ENCODE peak calls at places on chromosome 10, in ten cellular contexts. One of them, this sample, is unnamed.
A peak's percentile ranks its signal among the peaks of the same experiment; 100 is the strongest.

GRCh38 chr10:119786117-119786769 is 60.4 kb downstream of the INPP5F start:
- DNase-seq in astrocyte of the spinal cord: peak; percentile 69
- DNase-seq in endothelial cell of umbilical vein: no peak
- DNase-seq in SK-N-SH: no peak
- DNase-seq in NB4: peak; percentile 95
- DNase-seq in fibroblast of the aortic adventitia: peak; percentile 75
- DNase-seq in IMR-90: peak; percentile 78
- DNase-seq in pancreas: no peak
- DNase-seq in vagina: no peak
- DNase-seq in foreskin fibroblast: no peak
- DNase-seq in this sample: peak; percentile 83

GRCh38 chr10:44908071-44908709 is 2.9 kb upstream of the TMEM72 start:
- DNase-seq in astrocyte of the spinal cord: peak; percentile 5
- DNase-seq in endothelial cell of umbilical vein: no peak
- DNase-seq in SK-N-SH: no peak
- DNase-seq in NB4: no peak
- DNase-seq in fibroblast of the aortic adventitia: peak; percentile 32
- DNase-seq in IMR-90: peak; percentile 59
- DNase-seq in pancreas: no peak
- DNase-seq in vagina: no peak
- DNase-seq in foreskin fibroblast: peak; percentile 61
- DNase-seq in this sample: peak; percentile 82

GRCh38 chr10:95792874-95793285 is 36.9 kb downstream of the ENTPD1 start:
- DNase-seq in astrocyte of the spinal cord: peak; percentile 79
- DNase-seq in endothelial cell of umbilical vein: peak; percentile 89
- DNase-seq in SK-N-SH: no peak
- DNase-seq in NB4: peak; percentile 26
- DNase-seq in fibroblast of the aortic adventitia: peak; percentile 88
- DNase-seq in IMR-90: peak; percentile 72
- DNase-seq in pancreas: no peak
- DNase-seq in vagina: no peak
- DNase-seq in foreskin fibroblast: peak; percentile 77
- DNase-seq in this sample: peak; percentile 98

GRCh38 chr10:32981760-32982159 is 23.7 kb upstream of the ITGB1 start:
- DNase-seq in astrocyte of the spinal cord: peak; percentile 58
- DNase-seq in endothelial cell of umbilical vein: peak; percentile 95
- DNase-seq in SK-N-SH: no peak
- DNase-seq in NB4: peak; percentile 47
- DNase-seq in fibroblast of the aortic adventitia: peak; percentile 95
- DNase-seq in IMR-90: peak; percentile 68
- DNase-seq in pancreas: no peak
- DNase-seq in vagina: no peak
- DNase-seq in foreskin fibroblast: peak; percentile 49
- DNase-seq in this sample: peak; percentile 93

GRCh38 chr10:28043941-28044340 is 45.1 kb upstream of the ODAD2 start:
- DNase-seq in astrocyte of the spinal cord: no peak
- DNase-seq in endothelial cell of umbilical vein: no peak
- DNase-seq in SK-N-SH: no peak
- DNase-seq in NB4: no peak
- DNase-seq in fibroblast of the aortic adventitia: no peak
- DNase-seq in IMR-90: no peak
- DNase-seq in pancreas: no peak
- DNase-seq in vagina: no peak
- DNase-seq in foreskin fibroblast: no peak
- DNase-seq in this sample: no peak

GRCh38 chr10:13310518-13311176 is 10.8 kb upstream of the PHYH start:
- DNase-seq in astrocyte of the spinal cord: no peak
- DNase-seq in endothelial cell of umbilical vein: no peak
- DNase-seq in SK-N-SH: no peak
- DNase-seq in NB4: no peak
- DNase-seq in fibroblast of the aortic adventitia: no peak
- DNase-seq in IMR-90: no peak
- DNase-seq in pancreas: no peak
- DNase-seq in vagina: no peak
- DNase-seq in foreskin fibroblast: no peak
- DNase-seq in this sample: no peak

GRCh38 chr10:10942441-10942840 is 75.2 kb upstream of the CELF2 start:
- DNase-seq in astrocyte of the spinal cord: no peak
- DNase-seq in endothelial cell of umbilical vein: no peak
- DNase-seq in SK-N-SH: no peak
- DNase-seq in NB4: no peak
- DNase-seq in fibroblast of the aortic adventitia: no peak
- DNase-seq in IMR-90: peak; percentile 50
- DNase-seq in pancreas: no peak
- DNase-seq in vagina: no peak
- DNase-seq in foreskin fibroblast: peak; percentile 67
- DNase-seq in this sample: no peak

GRCh38 chr10:58070964-58071363 is 196.7 kb downstream of the IPMK start:
- DNase-seq in astrocyte of the spinal cord: no peak
- DNase-seq in endothelial cell of umbilical vein: no peak
- DNase-seq in SK-N-SH: no peak
- DNase-seq in NB4: no peak
- DNase-seq in fibroblast of the aortic adventitia: no peak
- DNase-seq in IMR-90: no peak
- DNase-seq in pancreas: no peak
- DNase-seq in vagina: no peak
- DNase-seq in foreskin fibroblast: no peak
- DNase-seq in this sample: no peak

GRCh38 chr10:126165865-126166264 is 222.4 kb downstream of the ADAM12 start:
- DNase-seq in astrocyte of the spinal cord: no peak
- DNase-seq in endothelial cell of umbilical vein: no peak
- DNase-seq in SK-N-SH: no peak
- DNase-seq in NB4: no peak
- DNase-seq in fibroblast of the aortic adventitia: no peak
- DNase-seq in IMR-90: no peak
- DNase-seq in pancreas: no peak
- DNase-seq in vagina: no peak
- DNase-seq in foreskin fibroblast: no peak
- DNase-seq in this sample: no peak

GRCh38 chr10:126171555-126171954 is 216.7 kb downstream of the ADAM12 start:
- DNase-seq in astrocyte of the spinal cord: peak; percentile 91
- DNase-seq in endothelial cell of umbilical vein: no peak
- DNase-seq in SK-N-SH: no peak
- DNase-seq in NB4: no peak
- DNase-seq in fibroblast of the aortic adventitia: peak; percentile 95
- DNase-seq in IMR-90: peak; percentile 79
- DNase-seq in pancreas: no peak
- DNase-seq in vagina: no peak
- DNase-seq in foreskin fibroblast: peak; percentile 82
- DNase-seq in this sample: peak; percentile 76

GRCh38 chr10:126169899-126170298 is 218.4 kb downstream of the ADAM12 start:
- DNase-seq in astrocyte of the spinal cord: no peak
- DNase-seq in endothelial cell of umbilical vein: no peak
- DNase-seq in SK-N-SH: no peak
- DNase-seq in NB4: no peak
- DNase-seq in fibroblast of the aortic adventitia: no peak
- DNase-seq in IMR-90: no peak
- DNase-seq in pancreas: no peak
- DNase-seq in vagina: no peak
- DNase-seq in foreskin fibroblast: no peak
- DNase-seq in this sample: no peak

GRCh38 chr10:126170367-126170766 is 217.9 kb downstream of the ADAM12 start:
- DNase-seq in astrocyte of the spinal cord: no peak
- DNase-seq in endothelial cell of umbilical vein: no peak
- DNase-seq in SK-N-SH: no peak
- DNase-seq in NB4: no peak
- DNase-seq in fibroblast of the aortic adventitia: no peak
- DNase-seq in IMR-90: no peak
- DNase-seq in pancreas: no peak
- DNase-seq in vagina: no peak
- DNase-seq in foreskin fibroblast: no peak
- DNase-seq in this sample: no peak

DNA sequence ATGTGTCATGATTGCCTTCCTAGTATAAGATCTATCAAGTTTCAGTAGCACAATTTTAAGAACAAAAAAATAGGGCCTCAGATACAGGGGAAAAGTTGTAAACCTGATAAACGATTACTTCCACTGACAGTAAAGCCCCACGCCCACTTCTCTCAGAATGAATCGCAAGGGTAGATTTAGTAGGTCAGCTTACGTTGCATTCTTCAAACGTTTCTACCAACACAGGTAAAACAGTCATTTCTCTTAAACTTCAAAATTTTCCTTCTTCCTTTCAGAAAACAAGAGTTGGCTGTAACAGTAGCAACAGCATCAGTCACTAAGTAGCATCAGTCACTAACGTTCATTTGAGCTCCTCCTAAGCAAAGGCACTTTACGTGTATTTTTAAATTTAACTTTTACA is 221.5 kb downstream of the ADAM12 start:
- DNase-seq in astrocyte of the spinal cord: no peak
- DNase-seq in endothelial cell of umbilical vein: no peak
- DNase-seq in SK-N-SH: no peak
- DNase-seq in NB4: no peak
- DNase-seq in fibroblast of the aortic adventitia: no peak
- DNase-seq in IMR-90: no peak
- DNase-seq in pancreas: no peak
- DNase-seq in vagina: no peak
- DNase-seq in foreskin fibroblast: no peak
- DNase-seq in this sample: no peak
- H3K4me3 ChIP-seq in astrocyte of the spinal cord: no peak overlapping the region
- H3K4me3 ChIP-seq in endothelial cell of umbilical vein: no peak overlapping the region
- H3K4me3 ChIP-seq in SK-N-SH: no peak overlapping the region
- H3K4me3 ChIP-seq in NB4: no peak overlapping the region
- H3K4me3 ChIP-seq in fibroblast of the aortic adventitia: no peak overlapping the region
- H3K4me3 ChIP-seq in IMR-90: no peak overlapping the region
- H3K4me3 ChIP-seq in pancreas: no peak overlapping the region
- H3K4me3 ChIP-seq in vagina: no peak overlapping the region
- H3K4me3 ChIP-seq in foreskin fibroblast: no peak overlapping the region
- H3K4me3 ChIP-seq in this sample: no peak overlapping the region

GRCh38 chr10:16439294-16439693 is 2.5 kb downstream of the PTER start:
- DNase-seq in astrocyte of the spinal cord: no peak
- DNase-seq in endothelial cell of umbilical vein: no peak
- DNase-seq in SK-N-SH: no peak
- DNase-seq in NB4: peak; percentile 5
- DNase-seq in fibroblast of the aortic adventitia: peak; percentile 75
- DNase-seq in IMR-90: no peak
- DNase-seq in pancreas: no peak
- DNase-seq in vagina: no peak
- DNase-seq in foreskin fibroblast: peak; percentile 41
- DNase-seq in this sample: peak; percentile 31

GRCh38 chr10:16437540-16437894 is 707 bp downstream of the PTER start:
- DNase-seq in astrocyte of the spinal cord: no peak
- DNase-seq in endothelial cell of umbilical vein: no peak
- DNase-seq in SK-N-SH: no peak
- DNase-seq in NB4: no peak
- DNase-seq in fibroblast of the aortic adventitia: no peak
- DNase-seq in IMR-90: no peak
- DNase-seq in pancreas: no peak
- DNase-seq in vagina: no peak
- DNase-seq in foreskin fibroblast: no peak
- DNase-seq in this sample: no peak

GRCh38 chr10:16436367-16436757 is 448 bp upstream of the PTER start:
- DNase-seq in astrocyte of the spinal cord: no peak
- DNase-seq in endothelial cell of umbilical vein: no peak
- DNase-seq in SK-N-SH: no peak
- DNase-seq in NB4: no peak
- DNase-seq in fibroblast of the aortic adventitia: no peak
- DNase-seq in IMR-90: no peak
- DNase-seq in pancreas: no peak
- DNase-seq in vagina: no peak
- DNase-seq in foreskin fibroblast: no peak
- DNase-seq in this sample: peak; percentile 2

GRCh38 chr10:16440396-16441105 is 3.7 kb downstream of the PTER start:
- DNase-seq in astrocyte of the spinal cord: no peak
- DNase-seq in endothelial cell of umbilical vein: no peak
- DNase-seq in SK-N-SH: peak; percentile 50
- DNase-seq in NB4: no peak
- DNase-seq in fibroblast of the aortic adventitia: no peak
- DNase-seq in IMR-90: no peak
- DNase-seq in pancreas: no peak
- DNase-seq in vagina: no peak
- DNase-seq in foreskin fibroblast: no peak
- DNase-seq in this sample: peak; percentile 5

DNA sequence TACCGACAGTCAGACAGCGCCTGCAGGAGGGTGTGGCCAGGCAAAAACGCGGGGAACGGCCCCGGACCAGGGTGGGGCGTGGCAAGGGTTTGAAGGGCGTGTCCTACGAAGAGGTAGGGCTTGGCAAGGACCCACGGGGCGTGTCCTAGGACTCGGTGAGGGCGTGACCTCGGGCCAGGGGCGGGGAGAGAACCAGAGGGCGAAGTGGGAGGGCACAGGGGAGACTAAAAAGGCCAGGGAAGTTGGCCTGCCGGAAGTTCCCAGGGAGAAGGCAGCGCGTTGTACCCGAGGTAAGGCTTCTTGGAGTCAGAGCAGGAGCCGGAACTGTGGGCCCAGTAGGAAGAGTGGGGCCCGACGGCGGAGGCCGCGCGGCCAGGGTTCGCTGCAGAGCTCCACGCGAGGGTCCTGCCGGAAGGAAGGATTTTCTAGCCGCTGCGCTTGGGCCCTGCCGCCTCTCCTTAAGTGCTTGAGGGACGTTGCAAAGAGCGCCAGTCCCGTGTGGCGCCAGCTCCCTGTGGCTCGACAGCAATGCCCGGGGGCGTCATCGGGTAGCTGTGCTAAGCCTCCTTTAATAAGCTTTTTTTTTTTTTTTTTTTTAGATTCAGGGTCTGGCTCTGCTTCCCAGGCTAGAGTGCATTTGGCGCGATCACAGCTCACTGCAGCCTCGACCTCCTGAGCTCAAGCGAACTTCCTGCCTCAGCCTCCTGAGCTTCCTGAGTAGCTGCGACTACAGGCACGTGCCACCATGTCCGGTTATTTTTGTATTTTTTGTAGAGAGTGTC is at the start of gene PTER:
- DNase-seq in astrocyte of the spinal cord: peak; percentile 80
- DNase-seq in endothelial cell of umbilical vein: peak; percentile 76
- DNase-seq in SK-N-SH: no peak
- DNase-seq in NB4: peak; percentile 94
- DNase-seq in fibroblast of the aortic adventitia: peak; percentile 94
- DNase-seq in IMR-90: peak; percentile 78
- DNase-seq in pancreas: peak; percentile 99
- DNase-seq in vagina: peak; percentile 93
- DNase-seq in foreskin fibroblast: peak; percentile 97
- DNase-seq in this sample: peak; percentile 92
- TF ChIP-seq CTCF in astrocyte of the spinal cord: no peak
- TF ChIP-seq CTCF in endothelial cell of umbilical vein: no peak
- TF ChIP-seq CTCF in SK-N-SH: no peak
- TF ChIP-seq CTCF in NB4: no peak
- TF ChIP-seq CTCF in fibroblast of the aortic adventitia: no peak
- TF ChIP-seq CTCF in IMR-90: no peak
- TF ChIP-seq CTCF in pancreas: no peak
- TF ChIP-seq CTCF in vagina: no peak
- TF ChIP-seq CTCF in foreskin fibroblast: no peak
- TF ChIP-seq CTCF in this sample: no peak

DNA sequence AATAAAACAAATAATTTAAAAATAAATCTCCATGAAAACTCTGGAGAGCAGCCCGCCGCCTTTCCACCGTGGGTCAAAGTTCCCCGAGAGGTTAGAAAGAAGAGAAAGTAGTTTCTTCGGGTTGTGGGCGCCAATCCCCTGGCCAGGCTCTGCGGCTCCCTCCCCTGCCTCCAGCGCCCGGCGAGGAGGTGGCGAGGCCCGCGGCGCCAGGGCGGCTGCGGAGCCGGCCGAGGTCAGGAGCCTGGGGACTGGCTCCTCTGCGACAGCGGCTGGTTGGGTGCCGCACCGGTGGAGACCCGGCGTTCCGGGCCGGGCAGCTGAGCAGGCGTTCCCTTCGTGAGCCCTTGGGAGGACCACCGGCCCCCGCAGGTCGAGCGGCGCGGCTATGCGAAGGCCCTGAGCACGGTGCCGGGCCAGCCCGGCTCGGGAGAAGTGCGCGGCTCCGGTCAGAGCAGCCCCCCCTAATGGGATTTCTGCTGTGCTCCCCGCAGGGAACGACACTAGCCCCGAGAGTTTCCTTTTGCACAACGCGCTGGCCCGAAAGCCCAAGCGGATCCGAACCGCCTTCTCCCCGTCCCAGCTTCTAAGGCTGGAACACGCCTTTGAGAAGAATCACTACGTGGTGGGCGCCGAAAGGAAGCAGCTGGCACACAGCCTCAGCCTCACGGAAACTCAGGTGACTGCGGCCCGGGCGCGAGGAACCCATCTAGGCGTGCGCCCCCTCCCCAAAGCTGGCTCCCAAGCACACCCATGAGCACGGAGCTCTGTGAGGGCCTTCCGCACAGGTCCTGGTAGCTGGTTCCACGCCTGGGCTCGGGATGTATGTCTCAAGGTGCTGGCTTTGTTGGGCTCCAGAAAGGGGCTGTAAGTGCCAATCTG is 2.8 kb downstream of the EMX2 start:
- DNase-seq in astrocyte of the spinal cord: no peak
- DNase-seq in endothelial cell of umbilical vein: no peak
- DNase-seq in SK-N-SH: no peak
- DNase-seq in NB4: no peak
- DNase-seq in fibroblast of the aortic adventitia: no peak
- DNase-seq in IMR-90: no peak
- DNase-seq in pancreas: peak; percentile 69
- DNase-seq in vagina: no peak
- DNase-seq in foreskin fibroblast: peak; percentile 24
- DNase-seq in this sample: no peak
- H3K4me3 ChIP-seq in astrocyte of the spinal cord: no peak overlapping the region
- H3K4me3 ChIP-seq in endothelial cell of umbilical vein: no peak overlapping the region
- H3K4me3 ChIP-seq in SK-N-SH: peak overlapping the region; percentile 16
- H3K4me3 ChIP-seq in NB4: no peak overlapping the region
- H3K4me3 ChIP-seq in fibroblast of the aortic adventitia: no peak overlapping the region
- H3K4me3 ChIP-seq in IMR-90: no peak overlapping the region
- H3K4me3 ChIP-seq in pancreas: peak overlapping the region; percentile 47
- H3K4me3 ChIP-seq in vagina: peak overlapping the region; percentile 14
- H3K4me3 ChIP-seq in foreskin fibroblast: peak overlapping the region; percentile 79
- H3K4me3 ChIP-seq in this sample: peak overlapping the region; percentile 55

GRCh38 chr10:20855398-20856038 is 41.6 kb downstream of the NEBL start:
- DNase-seq in astrocyte of the spinal cord: peak; percentile 50
- DNase-seq in endothelial cell of umbilical vein: peak; percentile 11
- DNase-seq in SK-N-SH: peak; percentile 11
- DNase-seq in NB4: peak; percentile 28
- DNase-seq in fibroblast of the aortic adventitia: peak; percentile 54
- DNase-seq in IMR-90: peak; percentile 35
- DNase-seq in pancreas: no peak
- DNase-seq in vagina: no peak
- DNase-seq in foreskin fibroblast: peak; percentile 49
- DNase-seq in this sample: peak; percentile 64

GRCh38 chr10:20863008-20863407 is 34.1 kb downstream of the NEBL start:
- DNase-seq in astrocyte of the spinal cord: no peak
- DNase-seq in endothelial cell of umbilical vein: no peak
- DNase-seq in SK-N-SH: no peak
- DNase-seq in NB4: no peak
- DNase-seq in fibroblast of the aortic adventitia: no peak
- DNase-seq in IMR-90: no peak
- DNase-seq in pancreas: no peak
- DNase-seq in vagina: no peak
- DNase-seq in foreskin fibroblast: no peak
- DNase-seq in this sample: no peak

GRCh38 chr10:20853276-20853675 is 43.8 kb downstream of the NEBL start:
- DNase-seq in astrocyte of the spinal cord: no peak
- DNase-seq in endothelial cell of umbilical vein: no peak
- DNase-seq in SK-N-SH: no peak
- DNase-seq in NB4: no peak
- DNase-seq in fibroblast of the aortic adventitia: no peak
- DNase-seq in IMR-90: no peak
- DNase-seq in pancreas: no peak
- DNase-seq in vagina: no peak
- DNase-seq in foreskin fibroblast: no peak
- DNase-seq in this sample: no peak

GRCh38 chr10:20856484-20856883 is 40.6 kb downstream of the NEBL start:
- DNase-seq in astrocyte of the spinal cord: no peak
- DNase-seq in endothelial cell of umbilical vein: no peak
- DNase-seq in SK-N-SH: no peak
- DNase-seq in NB4: no peak
- DNase-seq in fibroblast of the aortic adventitia: no peak
- DNase-seq in IMR-90: no peak
- DNase-seq in pancreas: no peak
- DNase-seq in vagina: no peak
- DNase-seq in foreskin fibroblast: no peak
- DNase-seq in this sample: no peak

DNA sequence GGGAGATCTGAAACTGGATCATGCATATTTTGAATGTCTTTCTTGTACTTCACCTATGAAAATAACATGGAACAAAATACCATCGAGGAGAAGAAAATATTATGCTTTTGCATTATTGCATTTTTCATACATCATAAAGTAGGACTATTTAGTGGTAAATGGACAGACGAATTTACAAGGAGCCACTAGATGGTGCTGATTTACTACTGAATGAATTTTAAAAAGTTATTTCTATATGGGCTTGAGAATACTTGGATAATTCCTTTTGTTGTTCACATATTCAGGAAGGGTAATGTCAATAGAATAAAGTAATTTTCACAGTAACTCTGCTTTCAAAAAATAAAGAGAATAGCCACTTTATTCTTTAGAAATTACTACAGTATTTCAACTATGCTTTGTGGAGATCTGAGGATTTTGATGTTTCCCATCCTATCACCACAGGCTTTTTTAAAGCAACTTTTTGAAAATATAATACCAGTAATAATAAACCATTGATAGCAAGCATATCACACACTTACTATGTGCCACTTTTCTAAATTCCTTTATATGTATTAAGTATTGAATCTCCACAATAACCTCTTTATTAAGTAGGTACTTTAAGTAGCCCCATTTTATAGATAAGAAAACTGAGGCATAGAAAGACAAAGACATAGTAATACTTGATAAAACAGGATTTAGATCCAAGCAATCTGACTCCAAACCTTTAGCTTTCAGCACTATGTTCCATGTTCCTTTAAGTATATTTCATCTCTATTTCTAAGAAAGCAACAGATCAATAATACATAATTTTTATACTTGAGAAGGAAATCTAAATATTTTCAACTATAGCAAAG is 38.6 kb downstream of the NEBL start:
- DNase-seq in astrocyte of the spinal cord: peak; percentile 64
- DNase-seq in endothelial cell of umbilical vein: peak; percentile 49
- DNase-seq in SK-N-SH: peak; percentile 10
- DNase-seq in NB4: peak; percentile 22
- DNase-seq in fibroblast of the aortic adventitia: peak; percentile 65
- DNase-seq in IMR-90: peak; percentile 22
- DNase-seq in pancreas: no peak
- DNase-seq in vagina: no peak
- DNase-seq in foreskin fibroblast: peak; percentile 56
- DNase-seq in this sample: peak; percentile 78
- TF ChIP-seq CTCF in astrocyte of the spinal cord: peak; percentile 43
- TF ChIP-seq CTCF in endothelial cell of umbilical vein: peak; percentile 21
- TF ChIP-seq CTCF in SK-N-SH: peak; percentile 76
- TF ChIP-seq CTCF in NB4: no peak
- TF ChIP-seq CTCF in fibroblast of the aortic adventitia: peak; percentile 50
- TF ChIP-seq CTCF in IMR-90: peak; percentile 56
- TF ChIP-seq CTCF in pancreas: no peak
- TF ChIP-seq CTCF in vagina: peak; percentile 28
- TF ChIP-seq CTCF in foreskin fibroblast: no peak
- TF ChIP-seq CTCF in this sample: peak; percentile 49